ENCODE peak calls at places on chromosomes 6 and 20, in ten cellular contexts. U is body of pancreas, R is esophagus muscularis mucosa, H is IMR-90, A is upper lobe of left lung, T is HepG2, L is transverse colon, M is tibial nerve, F is right lobe of liver, W is A549. Y is an unnamed sample.
A peak's percentile ranks its signal among the peaks of the same experiment; 100 is the strongest.

GRCh38 chr20:23032679-23033078 is 2.4 kb upstream of the SSTR4 start:
- DNase-seq in T (no peak), A (no peak), H (no peak), L (no peak), W (no peak), F (no peak), U (no peak), R (no peak), M (no peak), Y (no peak)

GRCh38 chr6:19380287-19380686 is 456.9 kb upstream of the ID4 start:
- DNase-seq in M (no peak), A (no peak), U (no peak), R (no peak), L (no peak), H (no peak), W (no peak), T (no peak), F (no peak), Y (no peak)

GRCh38 chr6:94254689-94255088 is 835.3 kb upstream of the EPHA7 start:
- DNase-seq in W (peak; percentile 6), M (no peak), U (no peak), T (peak; percentile 4), H (no peak), F (no peak), L (no peak), A (no peak), R (no peak), Y (no peak)

GRCh38 chr20:22836877-22837276 is 198.2 kb upstream of the SSTR4 start:
- DNase-seq in F (no peak), U (no peak), R (peak; percentile 39), A (no peak), W (peak; percentile 51), M (no peak), T (no peak), H (no peak), L (no peak), Y (no peak)

GRCh38 chr6:129575378-129576118 is 134.4 kb downstream of the ARHGAP18 start:
- DNase-seq in R (no peak), F (no peak), W (peak; percentile 43), U (peak; percentile 17), M (peak; percentile 12), A (peak; percentile 24), T (peak; percentile 42), H (peak; percentile 72), L (no peak), Y (no peak)

GRCh38 chr6:74277749-74278148 is 581.7 kb downstream of the CD109 start:
- DNase-seq in A (no peak), F (no peak), T (no peak), H (peak; percentile 17), R (no peak), U (no peak), W (no peak), M (no peak), L (no peak), Y (no peak)

GRCh38 chr6:139028242-139028657 is 295 bp upstream of the ABRACL start:
- DNase-seq in M (no peak), H (no peak), W (no peak), R (no peak), F (no peak), T (no peak), A (no peak), U (peak; percentile 76), L (no peak), Y (no peak)

GRCh38 chr6:13375360-13375878 is 47.1 kb upstream of the TBC1D7 start:
- DNase-seq in F (no peak), A (no peak), W (no peak), R (no peak), T (no peak), U (no peak), L (no peak), H (no peak), M (no peak), Y (no peak)

GRCh38 chr6:163240556-163240955 is 174.0 kb upstream of the QKI start:
- DNase-seq in R (peak; percentile 70), L (no peak), H (no peak), A (no peak), W (no peak), T (no peak), U (no peak), F (no peak), M (no peak), Y (no peak)

GRCh38 chr6:92125681-92126080 is 1293.7 kb downstream of the EPHA7 start:
- DNase-seq in U (no peak), A (no peak), R (no peak), W (no peak), T (no peak), F (no peak), L (no peak), H (no peak), M (no peak), Y (no peak)

GRCh38 chr20:25057234-25058050 is 497 bp downstream of the ACSS1 start:
- DNase-seq in T (no peak), R (no peak), H (peak; percentile 19), M (no peak), W (peak; percentile 64), L (peak; percentile 85), A (peak; percentile 82), F (peak; percentile 84), U (peak; percentile 84), Y (peak; percentile 94)

GRCh38 chr20:2804921-2805681 is 4.7 kb upstream of the CPXM1 start:
- DNase-seq in T (no peak), L (no peak), F (peak; percentile 42), R (no peak), M (no peak), A (no peak), H (no peak), U (no peak), W (no peak), Y (peak; percentile 70)

GRCh38 chr6:127520061-127520460 is 926 bp upstream of the MTCL3 start:
- DNase-seq in W (peak; percentile 11), A (no peak), M (no peak), H (peak; percentile 28), F (no peak), R (no peak), T (no peak), L (no peak), U (no peak), Y (no peak)

GRCh38 chr20:16641511-16641910 is 68.3 kb upstream of the KIF16B start:
- DNase-seq in H (no peak), M (no peak), R (no peak), A (no peak), W (no peak), F (no peak), T (no peak), U (no peak), L (no peak), Y (no peak)
- H3K27ac ChIP-seq in H (no peak overlapping the region), M (no peak overlapping the region), R (no peak overlapping the region), A (no peak overlapping the region), W (no peak overlapping the region), F (no peak overlapping the region), T (no peak overlapping the region), U (no peak overlapping the region), L (no peak overlapping the region), Y (no peak overlapping the region)

DNA sequence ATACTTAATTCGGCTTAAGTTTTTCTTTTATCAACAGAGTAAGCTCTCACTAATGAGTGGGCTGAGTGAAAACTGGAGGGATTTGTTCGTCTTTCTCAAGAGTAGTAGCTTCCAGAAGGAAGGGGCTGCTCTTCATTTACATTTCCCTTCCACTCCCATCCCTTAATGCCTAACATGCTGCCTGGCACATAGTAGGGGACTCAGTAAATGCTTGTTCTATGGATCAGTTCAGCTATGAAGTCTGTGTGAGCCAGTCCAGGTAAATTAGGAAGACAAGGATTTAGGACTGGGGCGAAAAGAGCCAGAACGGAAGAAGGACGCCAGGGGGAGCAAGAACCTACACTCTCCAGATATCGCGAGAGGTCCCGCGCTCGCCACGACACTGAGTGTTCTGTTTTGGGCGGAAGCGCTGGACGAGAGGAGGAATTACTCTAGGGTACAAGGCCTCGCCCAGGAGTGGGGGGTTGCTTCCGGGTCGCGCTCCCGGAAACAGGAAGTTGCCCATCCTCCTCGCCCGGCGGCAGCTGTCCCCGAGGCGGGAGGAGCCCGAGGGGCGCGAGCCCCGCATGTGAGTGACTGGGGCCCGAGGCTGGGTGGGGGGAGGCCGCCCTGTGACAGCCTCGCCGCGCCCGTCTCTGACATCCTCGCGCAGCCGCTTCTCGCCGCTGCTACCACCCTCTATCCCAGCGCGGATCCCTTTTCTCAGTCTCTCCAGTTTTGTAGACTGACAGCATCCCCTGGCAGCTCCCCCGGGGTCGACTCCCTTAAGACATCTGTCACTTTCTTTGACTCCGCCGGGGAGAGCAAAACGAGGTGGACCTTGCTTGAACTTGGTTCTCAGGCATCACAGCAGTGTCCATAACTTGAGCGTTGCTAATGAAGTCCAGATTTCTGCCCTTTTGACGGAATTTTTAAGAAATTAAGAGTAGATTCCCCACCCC is at the start of gene C6orf89:
- DNase-seq in M (peak; percentile 98), L (peak; percentile 98), F (peak; percentile 98), A (peak; percentile 99), W (peak; percentile 96), R (peak; percentile 99), U (peak; percentile 98), T (peak; percentile 99), H (peak; percentile 96), Y (peak; percentile 99)
- TF ChIP-seq POLR2A in M (peak; percentile 78), L (peak; percentile 79), F (peak; percentile 65), A (peak; percentile 73), W (peak; percentile 63), R (peak; percentile 78), U (peak; percentile 80), T (peak; percentile 42), H (peak; percentile 56), Y (peak; percentile 53)

DNA sequence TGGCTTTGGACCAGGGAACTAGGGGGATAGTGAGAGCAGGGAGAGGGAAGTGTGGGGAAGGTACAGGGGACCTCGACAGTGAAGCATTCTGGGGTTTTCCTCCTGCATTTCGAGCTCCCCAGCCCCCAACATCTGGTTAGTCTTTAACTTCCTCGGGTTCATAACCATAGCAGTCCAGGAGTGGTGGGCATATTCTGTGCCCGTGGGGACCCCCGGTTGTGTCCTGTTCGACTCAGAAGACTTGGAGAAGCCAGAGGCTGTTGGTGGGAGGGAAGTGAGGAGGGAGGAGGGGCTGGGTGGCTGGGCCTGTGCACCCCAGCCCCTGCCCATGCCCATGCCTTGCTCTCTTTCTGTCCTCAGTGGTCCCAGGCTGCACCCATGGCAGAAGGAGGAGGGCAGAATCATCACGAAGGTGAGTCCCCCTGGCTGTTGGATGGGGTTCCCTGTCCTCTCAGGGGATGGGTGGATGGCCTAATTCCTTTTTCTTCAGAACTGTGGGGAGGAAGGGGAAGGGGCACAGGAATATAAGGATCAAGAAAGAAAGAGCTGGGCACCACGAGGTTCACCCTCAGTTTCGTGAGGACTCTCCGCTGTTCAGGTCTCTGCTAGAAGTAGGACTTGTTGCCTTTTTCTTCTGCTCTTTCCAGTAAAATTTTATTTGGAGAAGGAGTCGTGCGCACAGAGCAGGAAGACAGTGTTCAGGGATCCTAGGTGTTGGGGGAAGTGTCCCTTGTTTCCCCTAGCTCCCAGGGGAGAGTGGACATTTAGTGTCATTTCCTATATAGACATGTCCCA is 4.2 kb downstream of the VEGFA start:
- DNase-seq in R (no peak), F (no peak), H (no peak), W (no peak), M (no peak), U (no peak), A (no peak), L (no peak), T (no peak), Y (no peak)
- H3K4me1 ChIP-seq in R (peaks cover 63% of the 10 kb centered on the region), F (no peaks in the 10 kb centered on the region), H (peaks cover 23% of the 10 kb centered on the region), W (peaks cover 30% of the 10 kb centered on the region), M (peaks cover 56% of the 10 kb centered on the region), U (peaks cover 71% of the 10 kb centered on the region), A (peaks cover 37% of the 10 kb centered on the region), L (peaks cover 50% of the 10 kb centered on the region), T (peaks cover 43% of the 10 kb centered on the region), Y (peaks cover 19% of the 10 kb centered on the region)

GRCh38 chr6:37690964-37691735 is 6.5 kb downstream of the MDGA1 start:
- DNase-seq in A (no peak), U (no peak), W (no peak), M (no peak), T (no peak), L (no peak), H (peak; percentile 69), F (no peak), R (no peak), Y (no peak)
- H3K27ac ChIP-seq in A (no peak overlapping the region), U (no peak overlapping the region), W (no peak overlapping the region), M (no peak overlapping the region), T (no peak overlapping the region), L (no peak overlapping the region), H (no peak overlapping the region), F (no peak overlapping the region), R (no peak overlapping the region), Y (no peak overlapping the region)